ENCODE peak calls at places on chromosome 3, in seven cellular contexts. G, J, I, C, Z, V and Y are unnamed samples.

GRCh38 chr3:36525115-36525711 is 144.9 kb downstream of the STAC start:
- DNase-seq in G (peak), J (no peak), I (peak), C (no peak), Z (no peak), V (peak), Y (no peak)

GRCh38 chr3:17233398-17233800 is 348.6 kb downstream of the PLCL2 start:
- DNase-seq in G (peak), J (no peak), I (peak), C (peak), Z (peak), V (peak), Y (no peak)

GRCh38 chr3:184907941-184908649 is 96.1 kb downstream of the VPS8 start:
- DNase-seq in G (no peak), J (no peak), I (peak), C (no peak), Z (no peak), V (no peak), Y (peak)

GRCh38 chr3:127544806-127545545 is 45.6 kb downstream of the TPRA1 start:
- DNase-seq in G (no peak), J (no peak), I (no peak), C (no peak), Z (no peak), V (no peak), Y (no peak)

GRCh38 chr3:131535596-131535995 is 32.8 kb upstream of the MRPL3 start:
- DNase-seq in G (peak), J (no peak), I (no peak), C (no peak), Z (no peak), V (no peak), Y (no peak)

GRCh38 chr3:130609580-130609979 is 92.6 kb downstream of the COL6A6 start:
- DNase-seq in G (no peak), J (no peak), I (no peak), C (no peak), Z (no peak), V (no peak), Y (no peak)

GRCh38 chr3:127853681-127854080 is 31.4 kb upstream of the MGLL start:
- DNase-seq in G (no peak), J (no peak), I (peak), C (no peak), Z (peak), V (no peak), Y (peak)

GRCh38 chr3:154656496-154656895 is 226.5 kb upstream of the GPR149 start:
- DNase-seq in G (no peak), J (no peak), I (no peak), C (no peak), Z (peak), V (no peak), Y (no peak)

GRCh38 chr3:181623924-181624694 is 87.6 kb upstream of the SOX2 start:
- DNase-seq in G (no peak), J (no peak), I (no peak), C (no peak), Z (no peak), V (no peak), Y (no peak)

GRCh38 chr3:56845505-56845904 is 43.8 kb upstream of the ARHGEF3 start:
- DNase-seq in G (no peak), J (no peak), I (no peak), C (no peak), Z (no peak), V (peak), Y (no peak)

GRCh38 chr3:185421577-185422232 is 58.8 kb downstream of the MAP3K13 start:
- DNase-seq in G (no peak), J (no peak), I (no peak), C (no peak), Z (no peak), V (no peak), Y (no peak)

GRCh38 chr3:194098036-194098871 is 37.7 kb upstream of the HES1 start:
- DNase-seq in G (no peak), J (no peak), I (no peak), C (no peak), Z (peak), V (no peak), Y (no peak)

GRCh38 chr3:138458774-138459499 is 24.5 kb downstream of the ESYT3 start:
- DNase-seq in G (no peak), J (no peak), I (no peak), C (no peak), Z (no peak), V (no peak), Y (peak)

GRCh38 chr3:57048728-57049127 is 11.7 kb upstream of the SPATA12 start:
- DNase-seq in G (no peak), J (no peak), I (no peak), C (no peak), Z (no peak), V (no peak), Y (no peak)

GRCh38 chr3:126570103-126570541 is 11.4 kb upstream of the C3orf22 start:
- DNase-seq in G (no peak), J (no peak), I (peak), C (no peak), Z (no peak), V (no peak), Y (peak)

GRCh38 chr3:107198522-107199271 is 178.5 kb upstream of the CCDC54 start:
- DNase-seq in G (peak), J (no peak), I (no peak), C (no peak), Z (no peak), V (peak), Y (no peak)

GRCh38 chr3:16176391-16177030 is 2.0 kb downstream of the GALNT15 start:
- DNase-seq in G (peak), J (no peak), I (no peak), C (no peak), Z (no peak), V (no peak), Y (no peak)
- H4K8ac ChIP-seq in G (peak), J (no peak), I (no peak), C (no peak), Z (no peak), V (peak), Y (no peak)

GRCh38 chr3:188267790-188268333 is 113.9 kb downstream of the LPP start:
- DNase-seq in G (no peak), J (no peak), I (peak), C (no peak), Z (peak), V (no peak), Y (no peak)
- H4K8ac ChIP-seq in G (peak), J (no peak), I (no peak), C (no peak), Z (peak), V (no peak), Y (no peak)

DNA sequence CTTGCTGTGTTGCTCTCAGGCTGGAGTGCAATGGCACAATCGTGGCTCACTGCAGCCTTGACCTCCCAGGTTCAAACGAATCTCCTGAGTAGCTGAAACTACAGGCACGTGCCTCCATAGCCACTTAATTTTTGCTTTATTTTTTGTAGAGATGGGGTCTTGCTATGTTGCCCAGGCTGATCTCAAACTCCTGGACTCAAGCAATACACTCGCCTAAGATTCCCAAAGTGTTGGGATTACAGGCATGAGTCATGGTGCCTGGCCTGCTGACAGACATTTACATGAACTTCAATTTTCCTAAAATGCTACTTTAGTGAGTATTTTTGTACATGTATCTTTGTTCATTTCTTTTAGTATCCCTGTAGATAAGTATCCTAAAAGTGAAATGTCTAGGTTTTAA is 132.3 kb downstream of the SUCLG2 start:
- DNase-seq in G (peak), J (no peak), I (no peak), C (no peak), Z (no peak), V (no peak), Y (no peak)
- H4K8ac ChIP-seq in G (no peak), J (no peak), I (no peak), C (no peak), Z (no peak), V (no peak), Y (no peak)

GRCh38 chr3:116019254-116019763 is 396.0 kb downstream of the GAP43 start:
- DNase-seq in G (no peak), J (no peak), I (no peak), C (no peak), Z (no peak), V (no peak), Y (no peak)
- H4K8ac ChIP-seq in G (no peak), J (no peak), I (no peak), C (no peak), Z (no peak), V (no peak), Y (no peak)